ENCODE peak calls at places on chromosomes 12 and 14, in five cellular contexts. One of them, this sample, is unnamed.

GRCh38 chr14:88519907-88520306 is 34.9 kb downstream of the PTPN21 start:
- DNase-seq in A549: no peak
- DNase-seq in H9: no peak
- DNase-seq in thyroid gland: no peak
- DNase-seq in Panc1: no peak
- DNase-seq in this sample: no peak

GRCh38 chr14:90405755-90406154 is 8.9 kb downstream of the CALM1 start:
- DNase-seq in H9: no peak
- DNase-seq in A549: no peak
- DNase-seq in thyroid gland: no peak
- DNase-seq in Panc1: no peak
- DNase-seq in this sample: no peak

GRCh38 chr14:99055816-99056215 is 216.2 kb downstream of the BCL11B start:
- DNase-seq in Panc1: no peak
- DNase-seq in A549: no peak
- DNase-seq in thyroid gland: no peak
- DNase-seq in H9: no peak
- DNase-seq in this sample: no peak

GRCh38 chr12:104852102-104852501 is 106.0 kb downstream of the SLC41A2 start:
- DNase-seq in thyroid gland: no peak
- DNase-seq in A549: no peak
- DNase-seq in Panc1: no peak
- DNase-seq in H9: no peak
- DNase-seq in this sample: no peak

GRCh38 chr12:130838284-130838950 is 633 bp downstream of the STX2 start:
- DNase-seq in Panc1: no peak
- DNase-seq in A549: peak
- DNase-seq in H9: peak
- DNase-seq in thyroid gland: peak
- DNase-seq in this sample: no peak

GRCh38 chr12:126198966-126199692 is 1133.9 kb downstream of the AACS start:
- DNase-seq in thyroid gland: no peak
- DNase-seq in A549: no peak
- DNase-seq in Panc1: no peak
- DNase-seq in H9: no peak
- DNase-seq in this sample: no peak

GRCh38 chr12:126093911-126094310 is 1028.7 kb downstream of the AACS start:
- DNase-seq in A549: no peak
- DNase-seq in thyroid gland: no peak
- DNase-seq in H9: peak
- DNase-seq in Panc1: no peak
- DNase-seq in this sample: no peak

GRCh38 chr12:31321565-31322228 is 4.3 kb downstream of the SINHCAF start:
- DNase-seq in thyroid gland: no peak
- DNase-seq in A549: no peak
- DNase-seq in H9: no peak
- DNase-seq in Panc1: no peak
- DNase-seq in this sample: no peak

GRCh38 chr12:131536337-131536736 is 174.6 kb upstream of the SFSWAP start:
- DNase-seq in Panc1: no peak
- DNase-seq in H9: no peak
- DNase-seq in thyroid gland: no peak
- DNase-seq in A549: no peak
- DNase-seq in this sample: no peak

GRCh38 chr12:32331133-32331532 is 68.2 kb upstream of the FGD4 start:
- DNase-seq in Panc1: no peak
- DNase-seq in H9: no peak
- DNase-seq in thyroid gland: no peak
- DNase-seq in A549: no peak
- DNase-seq in this sample: no peak

GRCh38 chr14:31894351-31894750 is 182.8 kb upstream of the ARHGAP5 start:
- DNase-seq in A549: no peak
- DNase-seq in Panc1: no peak
- DNase-seq in H9: no peak
- DNase-seq in thyroid gland: no peak
- DNase-seq in this sample: peak

GRCh38 chr12:2301531-2302461 is 249.0 kb downstream of the CACNA1C start:
- DNase-seq in thyroid gland: no peak
- DNase-seq in Panc1: no peak
- DNase-seq in H9: no peak
- DNase-seq in A549: no peak
- DNase-seq in this sample: no peak

GRCh38 chr12:93179792-93180191 is 197.9 kb upstream of the NUDT4 start:
- DNase-seq in H9: no peak
- DNase-seq in Panc1: no peak
- DNase-seq in thyroid gland: no peak
- DNase-seq in A549: no peak
- DNase-seq in this sample: no peak

GRCh38 chr14:34981743-34982420 is 910 bp upstream of the SRP54 start:
- DNase-seq in A549: no peak
- DNase-seq in H9: no peak
- DNase-seq in Panc1: peak
- DNase-seq in thyroid gland: peak
- DNase-seq in this sample: no peak

GRCh38 chr14:50920482-50921225 is 23.6 kb downstream of the PYGL start:
- DNase-seq in H9: no peak
- DNase-seq in A549: no peak
- DNase-seq in thyroid gland: no peak
- DNase-seq in Panc1: no peak
- DNase-seq in this sample: no peak

GRCh38 chr12:116508145-116509121 is 50.7 kb upstream of the MAP1LC3B2 start:
- DNase-seq in A549: no peak
- DNase-seq in Panc1: no peak
- DNase-seq in thyroid gland: peak
- DNase-seq in H9: peak
- DNase-seq in this sample: no peak

GRCh38 chr14:42911642-42912041 is 1305.0 kb downstream of the LRFN5 start:
- DNase-seq in H9: no peak
- DNase-seq in thyroid gland: no peak
- DNase-seq in A549: no peak
- DNase-seq in Panc1: no peak
- DNase-seq in this sample: no peak

GRCh38 chr12:89789862-89790261 is 81.2 kb upstream of the ATP2B1 start:
- DNase-seq in A549: no peak
- DNase-seq in thyroid gland: no peak
- DNase-seq in Panc1: no peak
- DNase-seq in H9: no peak
- DNase-seq in this sample: no peak

GRCh38 chr12:124388038-124388676 is 93.3 kb downstream of the RFLNA start:
- DNase-seq in H9: no peak
- DNase-seq in thyroid gland: no peak
- DNase-seq in A549: no peak
- DNase-seq in Panc1: no peak
- DNase-seq in this sample: no peak

GRCh38 chr12:6461401-6462233 is 8.9 kb downstream of the VAMP1 start:
- DNase-seq in H9: no peak
- DNase-seq in Panc1: no peak
- DNase-seq in A549: no peak
- DNase-seq in thyroid gland: peak
- DNase-seq in this sample: no peak

GRCh38 chr14:64736271-64737131 is 32.3 kb downstream of the PLEKHG3 start:
- DNase-seq in thyroid gland: peak
- DNase-seq in A549: no peak
- DNase-seq in H9: peak
- DNase-seq in Panc1: no peak
- DNase-seq in this sample: no peak

GRCh38 chr12:6197996-6198395 is 2.2 kb upstream of the CD9 start:
- DNase-seq in Panc1: no peak
- DNase-seq in thyroid gland: no peak
- DNase-seq in H9: peak
- DNase-seq in A549: no peak
- DNase-seq in this sample: no peak

GRCh38 chr12:2631613-2632350 is 163.0 kb upstream of the FKBP4 start:
- DNase-seq in Panc1: no peak
- DNase-seq in H9: no peak
- DNase-seq in A549: no peak
- DNase-seq in thyroid gland: no peak
- DNase-seq in this sample: no peak

GRCh38 chr12:75635606-75636444 is 124.4 kb upstream of the KRR1 start:
- DNase-seq in Panc1: no peak
- DNase-seq in thyroid gland: no peak
- DNase-seq in A549: peak
- DNase-seq in H9: no peak
- DNase-seq in this sample: peak

GRCh38 chr12:4069046-4070010 is 196.1 kb upstream of the PARP11 start:
- DNase-seq in H9: no peak
- DNase-seq in thyroid gland: no peak
- DNase-seq in Panc1: no peak
- DNase-seq in A549: no peak
- DNase-seq in this sample: no peak

DNA sequence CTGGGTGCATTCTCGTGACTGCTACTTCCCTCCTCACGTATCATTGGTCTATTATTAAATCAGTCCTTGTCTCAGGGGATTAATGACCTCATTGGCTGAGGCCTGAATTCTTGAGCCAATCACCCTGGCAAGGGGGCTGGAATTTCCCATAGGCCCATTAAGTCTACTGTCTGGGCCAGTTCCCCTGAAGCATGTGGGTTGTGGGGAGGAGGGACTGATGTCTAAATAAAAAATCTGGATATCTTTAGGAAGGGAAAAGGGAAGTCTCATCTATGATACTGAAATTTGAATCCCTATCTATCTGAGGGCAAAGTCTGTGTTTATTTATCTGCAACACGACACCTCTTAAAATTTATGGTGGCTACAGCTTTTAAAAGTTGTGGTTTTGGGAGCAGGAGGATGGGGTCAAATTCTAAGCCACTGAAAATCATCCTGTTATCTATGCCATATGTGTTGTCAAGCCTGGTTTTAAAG is 71.9 kb downstream of the DYRK2 start:
- DNase-seq in A549: no peak
- DNase-seq in H9: no peak
- DNase-seq in thyroid gland: no peak
- DNase-seq in Panc1: no peak
- DNase-seq in this sample: no peak
- H3K27ac ChIP-seq in A549: no peak
- H3K27ac ChIP-seq in H9: no peak
- H3K27ac ChIP-seq in thyroid gland: no peak
- H3K27ac ChIP-seq in Panc1: no peak
- H3K27ac ChIP-seq in this sample: no peak

GRCh38 chr14:21072781-21073339 is 2.8 kb downstream of the ARHGEF40 start:
- DNase-seq in H9: no peak
- DNase-seq in thyroid gland: peak
- DNase-seq in Panc1: no peak
- DNase-seq in A549: no peak
- DNase-seq in this sample: no peak

GRCh38 chr14:21070610-21071224 is 613 bp downstream of the ARHGEF40 start:
- DNase-seq in H9: peak
- DNase-seq in thyroid gland: peak
- DNase-seq in Panc1: no peak
- DNase-seq in A549: peak
- DNase-seq in this sample: no peak

GRCh38 chr14:21071225-21072041 is 1.3 kb downstream of the ARHGEF40 start:
- DNase-seq in thyroid gland: peak
- DNase-seq in A549: peak
- DNase-seq in H9: peak
- DNase-seq in Panc1: no peak
- DNase-seq in this sample: peak

GRCh38 chr14:21073921-21074320 is 3.8 kb downstream of the ARHGEF40 start:
- DNase-seq in H9: no peak
- DNase-seq in Panc1: no peak
- DNase-seq in thyroid gland: peak
- DNase-seq in A549: no peak
- DNase-seq in this sample: no peak

GRCh38 chr14:21072102-21072501 is 2.0 kb downstream of the ARHGEF40 start:
- DNase-seq in Panc1: no peak
- DNase-seq in H9: no peak
- DNase-seq in A549: peak
- DNase-seq in thyroid gland: no peak
- DNase-seq in this sample: no peak
- H3K27ac ChIP-seq in Panc1: peak
- H3K27ac ChIP-seq in H9: no peak
- H3K27ac ChIP-seq in A549: peak
- H3K27ac ChIP-seq in thyroid gland: peak
- H3K27ac ChIP-seq in this sample: peak

GRCh38 chr14:26841361-26841760 is 243.5 kb upstream of the NOVA1 start:
- DNase-seq in Panc1: no peak
- DNase-seq in A549: no peak
- DNase-seq in thyroid gland: no peak
- DNase-seq in H9: no peak
- DNase-seq in this sample: no peak
- H3K27ac ChIP-seq in Panc1: no peak
- H3K27ac ChIP-seq in A549: peak
- H3K27ac ChIP-seq in thyroid gland: peak
- H3K27ac ChIP-seq in H9: no peak
- H3K27ac ChIP-seq in this sample: peak

GRCh38 chr12:47903151-47903611 is 1.6 kb downstream of the VDR start:
- DNase-seq in A549: no peak
- DNase-seq in Panc1: no peak
- DNase-seq in thyroid gland: peak
- DNase-seq in H9: no peak
- DNase-seq in this sample: no peak

GRCh38 chr12:47903927-47904646 is 707 bp downstream of the VDR start:
- DNase-seq in A549: peak
- DNase-seq in Panc1: no peak
- DNase-seq in thyroid gland: peak
- DNase-seq in H9: peak
- DNase-seq in this sample: no peak

GRCh38 chr12:47904647-47905312 is at the start of gene VDR:
- DNase-seq in thyroid gland: peak
- DNase-seq in Panc1: peak
- DNase-seq in H9: peak
- DNase-seq in A549: peak
- DNase-seq in this sample: no peak

GRCh38 chr12:47907851-47908454 is 3.2 kb upstream of the VDR start:
- DNase-seq in A549: no peak
- DNase-seq in thyroid gland: no peak
- DNase-seq in Panc1: no peak
- DNase-seq in H9: no peak
- DNase-seq in this sample: no peak

DNA sequence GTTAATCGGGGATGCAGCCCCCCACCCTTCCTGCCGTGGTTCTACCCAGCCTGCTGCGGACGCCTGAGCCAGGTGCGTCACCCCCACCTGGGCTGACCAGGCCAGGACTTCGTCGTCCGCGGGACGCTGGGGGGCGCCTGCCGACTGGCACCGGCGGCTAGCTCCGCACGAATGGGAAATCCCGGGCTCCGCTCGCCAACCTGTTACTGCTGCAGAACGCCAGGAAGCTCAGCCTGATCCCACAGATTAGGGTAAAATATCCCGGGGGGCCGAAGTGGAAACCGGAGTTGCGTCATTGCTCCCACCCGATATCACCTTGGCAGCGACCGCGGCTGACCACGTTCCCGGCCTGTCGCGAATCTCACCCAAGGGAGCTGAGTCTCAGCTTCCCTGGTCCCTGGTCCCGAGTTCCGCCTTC is 528 bp upstream of the VDR start:
- DNase-seq in thyroid gland: peak
- DNase-seq in Panc1: no peak
- DNase-seq in H9: peak
- DNase-seq in A549: no peak
- DNase-seq in this sample: no peak
- H3K27ac ChIP-seq in thyroid gland: peak
- H3K27ac ChIP-seq in Panc1: peak
- H3K27ac ChIP-seq in H9: no peak
- H3K27ac ChIP-seq in A549: peak
- H3K27ac ChIP-seq in this sample: peak